ENCODE peak calls at places on chromosomes 5 and 9, in nine cellular contexts. One of them, this sample, is unnamed. For H3K4me1, the result is how much of the 10 kb centered on the place peaks cover.

GRCh38 chr5:95817430-95817829 is 5.1 kb downstream of the GLRX start:
- DNase-seq in HCT116: no peak
- DNase-seq in OCI-LY7: no peak
- DNase-seq in sigmoid colon: no peak
- DNase-seq in Panc1: no peak
- DNase-seq in GM12878: no peak
- DNase-seq in astrocyte: peak
- DNase-seq in PC-9: peak
- DNase-seq in A549: no peak
- DNase-seq in this sample: no peak

GRCh38 chr5:159764283-159764927 is 151.9 kb upstream of the ADRA1B start:
- DNase-seq in OCI-LY7: no peak
- DNase-seq in PC-9: no peak
- DNase-seq in Panc1: no peak
- DNase-seq in GM12878: no peak
- DNase-seq in sigmoid colon: no peak
- DNase-seq in HCT116: no peak
- DNase-seq in astrocyte: peak
- DNase-seq in A549: no peak
- DNase-seq in this sample: no peak

GRCh38 chr9:127886401-127886972 is 9.0 kb upstream of the AK1 start:
- DNase-seq in sigmoid colon: no peak
- DNase-seq in Panc1: no peak
- DNase-seq in PC-9: no peak
- DNase-seq in astrocyte: no peak
- DNase-seq in HCT116: no peak
- DNase-seq in OCI-LY7: no peak
- DNase-seq in GM12878: no peak
- DNase-seq in A549: no peak
- DNase-seq in this sample: no peak

GRCh38 chr9:112049834-112050516 is 125.1 kb downstream of the SUSD1 start:
- DNase-seq in OCI-LY7: no peak
- DNase-seq in A549: no peak
- DNase-seq in Panc1: no peak
- DNase-seq in GM12878: no peak
- DNase-seq in astrocyte: peak
- DNase-seq in sigmoid colon: no peak
- DNase-seq in HCT116: no peak
- DNase-seq in PC-9: no peak
- DNase-seq in this sample: no peak

GRCh38 chr9:92242115-92242778 is 51.2 kb downstream of the IARS1 start:
- DNase-seq in GM12878: no peak
- DNase-seq in sigmoid colon: no peak
- DNase-seq in PC-9: no peak
- DNase-seq in OCI-LY7: no peak
- DNase-seq in Panc1: no peak
- DNase-seq in A549: peak
- DNase-seq in astrocyte: peak
- DNase-seq in HCT116: no peak
- DNase-seq in this sample: no peak

GRCh38 chr5:168843998-168844374 is 264.8 kb upstream of the PANK3 start:
- DNase-seq in astrocyte: no peak
- DNase-seq in OCI-LY7: no peak
- DNase-seq in sigmoid colon: no peak
- DNase-seq in Panc1: no peak
- DNase-seq in PC-9: no peak
- DNase-seq in A549: no peak
- DNase-seq in HCT116: no peak
- DNase-seq in GM12878: no peak
- DNase-seq in this sample: no peak

GRCh38 chr9:101705135-101705661 is 33.2 kb downstream of the GRIN3A start:
- DNase-seq in Panc1: no peak
- DNase-seq in OCI-LY7: no peak
- DNase-seq in sigmoid colon: no peak
- DNase-seq in HCT116: no peak
- DNase-seq in PC-9: no peak
- DNase-seq in A549: no peak
- DNase-seq in GM12878: no peak
- DNase-seq in astrocyte: no peak
- DNase-seq in this sample: peak

GRCh38 chr5:72846483-72846882 is 30.0 kb downstream of the TNPO1 start:
- DNase-seq in A549: no peak
- DNase-seq in HCT116: no peak
- DNase-seq in astrocyte: no peak
- DNase-seq in Panc1: no peak
- DNase-seq in PC-9: no peak
- DNase-seq in OCI-LY7: no peak
- DNase-seq in GM12878: no peak
- DNase-seq in sigmoid colon: no peak
- DNase-seq in this sample: no peak

GRCh38 chr5:138492552-138493045 is 27.3 kb downstream of the EGR1 start:
- DNase-seq in Panc1: no peak
- DNase-seq in HCT116: no peak
- DNase-seq in OCI-LY7: no peak
- DNase-seq in PC-9: no peak
- DNase-seq in GM12878: no peak
- DNase-seq in sigmoid colon: no peak
- DNase-seq in A549: no peak
- DNase-seq in astrocyte: no peak
- DNase-seq in this sample: no peak

DNA sequence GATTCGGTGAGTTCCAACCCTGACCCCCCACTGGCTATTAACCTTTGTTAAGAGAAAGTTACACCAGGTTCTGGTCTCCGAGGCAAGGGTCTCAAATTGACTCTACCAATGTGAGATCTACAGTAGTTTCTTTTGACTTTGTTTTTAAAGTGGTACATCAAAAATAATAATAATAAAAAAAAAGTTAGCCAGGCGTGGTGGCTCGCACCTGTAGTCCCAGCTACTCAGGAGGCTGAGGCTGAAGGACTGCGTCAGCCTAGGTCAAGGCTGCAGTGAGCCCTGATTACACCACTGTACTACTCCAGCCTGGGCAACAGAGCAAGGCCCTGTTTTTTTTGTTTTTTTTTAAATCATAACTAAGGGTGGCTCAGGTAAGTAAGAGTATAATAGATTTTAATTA is 1.0 kb upstream of the KLF9 start:
- DNase-seq in OCI-LY7: no peak
- DNase-seq in A549: no peak
- DNase-seq in sigmoid colon: no peak
- DNase-seq in GM12878: no peak
- DNase-seq in HCT116: no peak
- DNase-seq in astrocyte: no peak
- DNase-seq in Panc1: no peak
- DNase-seq in PC-9: no peak
- DNase-seq in this sample: no peak
- H3K4me3 ChIP-seq in OCI-LY7: no peak
- H3K4me3 ChIP-seq in A549: no peak
- H3K4me3 ChIP-seq in sigmoid colon: no peak
- H3K4me3 ChIP-seq in GM12878: no peak
- H3K4me3 ChIP-seq in HCT116: no peak
- H3K4me3 ChIP-seq in astrocyte: no peak
- H3K4me3 ChIP-seq in Panc1: no peak
- H3K4me3 ChIP-seq in PC-9: no peak
- H3K4me3 ChIP-seq in this sample: no peak

GRCh38 chr9:38690574-38690973 is 29.4 kb downstream of the FAM240B start:
- DNase-seq in astrocyte: no peak
- DNase-seq in HCT116: no peak
- DNase-seq in PC-9: no peak
- DNase-seq in sigmoid colon: no peak
- DNase-seq in OCI-LY7: no peak
- DNase-seq in GM12878: no peak
- DNase-seq in Panc1: no peak
- DNase-seq in A549: no peak
- DNase-seq in this sample: no peak
- H3K4me1 ChIP-seq in astrocyte: under half
- H3K4me1 ChIP-seq in HCT116: under half
- H3K4me1 ChIP-seq in PC-9: under half
- H3K4me1 ChIP-seq in sigmoid colon: under half
- H3K4me1 ChIP-seq in OCI-LY7: under half
- H3K4me1 ChIP-seq in GM12878: under half
- H3K4me1 ChIP-seq in Panc1: under half
- H3K4me1 ChIP-seq in A549: under half
- H3K4me1 ChIP-seq in this sample: under half

DNA sequence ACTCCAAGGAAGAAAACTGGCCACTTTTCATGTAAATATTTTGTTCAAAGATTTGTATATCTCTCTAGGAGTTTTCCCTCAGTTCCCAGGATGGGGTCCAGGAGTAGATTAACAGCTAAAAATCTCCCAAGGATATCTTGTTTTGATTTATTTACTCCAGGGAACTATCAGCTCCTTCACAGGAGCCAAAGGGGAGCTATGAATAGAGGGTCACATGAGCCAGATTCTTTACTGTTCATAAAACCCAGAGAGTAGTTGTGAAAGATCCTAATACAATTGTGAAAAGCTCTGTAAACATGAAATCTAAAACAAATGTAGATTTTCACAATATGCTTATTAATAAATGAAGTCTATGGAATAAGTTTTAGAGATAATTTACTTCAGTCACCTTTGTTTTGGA is 16.9 kb downstream of the DIMT1 start:
- DNase-seq in OCI-LY7: no peak
- DNase-seq in A549: no peak
- DNase-seq in sigmoid colon: no peak
- DNase-seq in astrocyte: no peak
- DNase-seq in Panc1: no peak
- DNase-seq in GM12878: no peak
- DNase-seq in PC-9: no peak
- DNase-seq in HCT116: no peak
- DNase-seq in this sample: no peak
- H3K27ac ChIP-seq in OCI-LY7: no peak
- H3K27ac ChIP-seq in A549: no peak
- H3K27ac ChIP-seq in sigmoid colon: no peak
- H3K27ac ChIP-seq in astrocyte: no peak
- H3K27ac ChIP-seq in Panc1: no peak
- H3K27ac ChIP-seq in GM12878: no peak
- H3K27ac ChIP-seq in PC-9: no peak
- H3K27ac ChIP-seq in HCT116: no peak
- H3K27ac ChIP-seq in this sample: no peak

GRCh38 chr5:151063136-151063544 is 17.7 kb downstream of the TNIP1 start:
- DNase-seq in PC-9: no peak
- DNase-seq in HCT116: no peak
- DNase-seq in A549: peak
- DNase-seq in sigmoid colon: no peak
- DNase-seq in GM12878: no peak
- DNase-seq in OCI-LY7: no peak
- DNase-seq in astrocyte: peak
- DNase-seq in Panc1: no peak
- DNase-seq in this sample: no peak
- H3K4me3 ChIP-seq in PC-9: no peak
- H3K4me3 ChIP-seq in HCT116: peak
- H3K4me3 ChIP-seq in A549: no peak
- H3K4me3 ChIP-seq in sigmoid colon: no peak
- H3K4me3 ChIP-seq in GM12878: no peak
- H3K4me3 ChIP-seq in OCI-LY7: no peak
- H3K4me3 ChIP-seq in astrocyte: peak
- H3K4me3 ChIP-seq in Panc1: no peak
- H3K4me3 ChIP-seq in this sample: no peak

GRCh38 chr5:124735169-124735858 is 11.1 kb downstream of the ZNF608 start:
- DNase-seq in GM12878: no peak
- DNase-seq in HCT116: no peak
- DNase-seq in A549: no peak
- DNase-seq in Panc1: no peak
- DNase-seq in PC-9: no peak
- DNase-seq in sigmoid colon: no peak
- DNase-seq in OCI-LY7: peak
- DNase-seq in astrocyte: no peak
- DNase-seq in this sample: no peak

GRCh38 chr5:124738751-124739559 is 7.5 kb downstream of the ZNF608 start:
- DNase-seq in Panc1: no peak
- DNase-seq in astrocyte: no peak
- DNase-seq in GM12878: no peak
- DNase-seq in PC-9: no peak
- DNase-seq in A549: no peak
- DNase-seq in sigmoid colon: no peak
- DNase-seq in OCI-LY7: peak
- DNase-seq in HCT116: no peak
- DNase-seq in this sample: no peak

GRCh38 chr5:124736111-124736813 is 10.2 kb downstream of the ZNF608 start:
- DNase-seq in PC-9: no peak
- DNase-seq in A549: no peak
- DNase-seq in OCI-LY7: no peak
- DNase-seq in HCT116: no peak
- DNase-seq in Panc1: no peak
- DNase-seq in astrocyte: peak
- DNase-seq in sigmoid colon: no peak
- DNase-seq in GM12878: no peak
- DNase-seq in this sample: no peak

GRCh38 chr5:124736814-124737186 is 9.6 kb downstream of the ZNF608 start:
- DNase-seq in A549: no peak
- DNase-seq in Panc1: no peak
- DNase-seq in OCI-LY7: no peak
- DNase-seq in GM12878: no peak
- DNase-seq in PC-9: no peak
- DNase-seq in sigmoid colon: no peak
- DNase-seq in astrocyte: no peak
- DNase-seq in HCT116: no peak
- DNase-seq in this sample: no peak

GRCh38 chr5:124737651-124738050 is 8.8 kb downstream of the ZNF608 start:
- DNase-seq in GM12878: no peak
- DNase-seq in Panc1: no peak
- DNase-seq in HCT116: no peak
- DNase-seq in astrocyte: no peak
- DNase-seq in PC-9: no peak
- DNase-seq in sigmoid colon: no peak
- DNase-seq in OCI-LY7: no peak
- DNase-seq in A549: no peak
- DNase-seq in this sample: no peak
- H3K4me1 ChIP-seq in GM12878: under half
- H3K4me1 ChIP-seq in Panc1: half or more
- H3K4me1 ChIP-seq in HCT116: under half
- H3K4me1 ChIP-seq in astrocyte: under half
- H3K4me1 ChIP-seq in PC-9: under half
- H3K4me1 ChIP-seq in sigmoid colon: half or more
- H3K4me1 ChIP-seq in OCI-LY7: half or more
- H3K4me1 ChIP-seq in A549: under half
- H3K4me1 ChIP-seq in this sample: under half

This sample was measured in iPS DF 6.9.